ENCODE peak calls at places on chromosomes 16 and 17, in ten cellular contexts. O, E, Z, Y, K, J, M, U, Q and D are unnamed samples.
A peak's percentile ranks its signal among the peaks of the same experiment; 100 is the strongest.

GRCh38 chr16:1278456-1278855 is 22.6 kb downstream of the TPSD1 start:
- DNase-seq in O (no peak), E (no peak), Z (no peak), Y (no peak), K (no peak), J (no peak), M (no peak), U (no peak), Q (no peak), D (peak; percentile 33)

GRCh38 chr17:45311762-45312476 is 4.9 kb downstream of the MAP3K14 start:
- DNase-seq in O (no peak), E (no peak), Z (no peak), Y (peak; percentile 81), K (peak; percentile 59), J (no peak), M (peak; percentile 81), U (peak; percentile 62), Q (peak; percentile 86), D (peak; percentile 85)

GRCh38 chr16:11669380-11670146 is 1.3 kb downstream of the SNN start:
- DNase-seq in O (no peak), E (no peak), Z (no peak), Y (no peak), K (no peak), J (peak; percentile 38), M (peak; percentile 77), U (peak; percentile 60), Q (peak; percentile 63), D (peak; percentile 38)

GRCh38 chr16:78443780-78444422 is 344.4 kb downstream of the WWOX start:
- DNase-seq in O (no peak), E (no peak), Z (no peak), Y (no peak), K (no peak), J (peak; percentile 18), M (no peak), U (no peak), Q (no peak), D (no peak)

GRCh38 chr16:8567355-8568230 is 22.7 kb downstream of the TMEM114 start:
- DNase-seq in O (peak; percentile 54), E (peak; percentile 84), Z (peak; percentile 85), Y (peak; percentile 85), K (peak; percentile 93), J (peak; percentile 91), M (peak; percentile 71), U (peak; percentile 92), Q (peak; percentile 91), D (no peak)

GRCh38 chr17:352421-353212 is at the start of gene RPH3AL:
- DNase-seq in O (no peak), E (no peak), Z (no peak), Y (peak; percentile 94), K (peak; percentile 99), J (peak; percentile 64), M (peak; percentile 87), U (no peak), Q (no peak), D (peak; percentile 81)

GRCh38 chr16:70676571-70677498 is 9.0 kb downstream of the MTSS2 start:
- DNase-seq in O (no peak), E (no peak), Z (no peak), Y (no peak), K (no peak), J (no peak), M (no peak), U (no peak), Q (no peak), D (peak; percentile 7)

GRCh38 chr17:27743288-27743885 is 56.9 kb downstream of the NOS2 start:
- DNase-seq in O (no peak), E (no peak), Z (no peak), Y (peak; percentile 23), K (no peak), J (no peak), M (no peak), U (no peak), Q (no peak), D (no peak)

DNA sequence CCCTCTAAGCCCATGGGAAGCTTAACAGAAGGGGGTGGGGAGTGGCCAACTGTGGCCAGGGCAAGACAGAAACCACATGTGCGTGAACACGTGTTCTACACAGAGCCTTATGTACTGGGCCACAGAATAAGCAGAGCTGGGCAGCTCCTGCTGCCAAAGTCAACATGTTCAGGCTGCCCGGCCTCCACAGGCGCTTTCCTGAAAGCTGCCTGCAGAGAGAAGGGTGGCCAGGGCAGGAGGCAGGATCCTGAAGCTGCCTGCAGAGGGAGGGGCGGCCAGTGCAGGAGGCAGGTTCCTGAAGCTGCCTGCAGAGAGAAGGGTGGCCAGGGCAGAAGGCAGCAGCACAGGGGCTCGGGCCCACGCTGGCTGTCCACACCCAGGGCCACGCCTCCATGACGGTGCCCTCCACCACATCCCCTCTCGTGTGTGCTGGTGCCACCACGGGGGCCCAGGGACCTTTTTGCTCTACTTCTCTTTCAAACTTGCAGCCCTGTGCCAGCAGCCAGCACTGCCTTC is 79.5 kb downstream of the ANKRD11 start:
- DNase-seq in O (peak; percentile 61), E (no peak), Z (no peak), Y (no peak), K (no peak), J (peak; percentile 90), M (peak; percentile 82), U (peak; percentile 94), Q (no peak), D (peak; percentile 70)
- TF ChIP-seq CTCF in O (no peak), E (no peak), Z (no peak), Y (peak; percentile 29), K (no peak), J (peak; percentile 6), M (peak; percentile 24), U (no peak), Q (no peak), D (no peak)

DNA sequence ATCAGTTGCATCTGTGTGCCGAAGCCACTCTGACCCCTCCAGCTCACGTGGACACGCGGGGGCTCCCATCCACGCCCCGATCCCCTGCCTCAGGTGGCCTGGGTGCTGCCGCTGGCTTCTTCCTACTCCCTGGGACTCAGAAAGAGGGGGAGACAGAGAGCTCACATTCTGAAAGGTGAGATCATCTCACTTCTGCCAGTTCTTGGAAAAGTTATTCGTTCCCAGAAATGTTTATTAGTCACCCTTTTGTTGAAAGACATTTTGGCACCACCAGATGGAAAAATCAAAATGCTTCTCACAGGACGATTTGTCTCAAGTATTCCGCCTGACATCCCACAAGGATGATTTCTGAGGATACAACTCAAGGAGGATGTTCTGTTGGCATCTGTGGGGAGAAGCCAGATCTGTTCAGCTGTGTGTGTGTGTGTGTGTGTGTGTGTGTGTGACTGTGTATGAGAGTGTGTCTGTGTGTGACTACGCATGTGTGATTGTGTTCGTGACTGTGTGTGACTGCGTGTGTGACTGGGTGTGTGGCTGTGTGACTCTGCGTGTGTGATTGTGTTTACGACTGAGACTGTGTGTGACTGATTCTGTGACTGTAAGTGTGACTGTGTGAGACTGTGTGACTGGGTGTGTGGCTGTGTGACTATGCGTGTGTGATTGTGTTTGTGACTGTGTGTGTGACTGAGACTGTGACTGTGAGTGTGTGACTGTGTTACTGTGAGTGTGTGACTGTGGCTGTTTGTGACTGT is 207.3 kb downstream of the NTN1 start:
- DNase-seq in O (peak; percentile 80), E (no peak), Z (no peak), Y (no peak), K (no peak), J (peak; percentile 83), M (no peak), U (peak; percentile 71), Q (no peak), D (peak; percentile 43)
- TF ChIP-seq CTCF in O (peak; percentile 6), E (no peak), Z (no peak), Y (no peak), K (no peak), J (no peak), M (no peak), U (peak; percentile 11), Q (no peak), D (no peak)

GRCh38 chr17:67575325-67575724 is 142.4 kb upstream of the NOL11 start:
- DNase-seq in O (no peak), E (no peak), Z (no peak), Y (no peak), K (no peak), J (no peak), M (no peak), U (no peak), Q (no peak), D (peak; percentile 9)
- TF ChIP-seq CTCF in O (no peak), E (no peak), Z (no peak), Y (peak; percentile 44), K (no peak), J (no peak), M (no peak), U (no peak), Q (no peak), D (no peak)

DNA sequence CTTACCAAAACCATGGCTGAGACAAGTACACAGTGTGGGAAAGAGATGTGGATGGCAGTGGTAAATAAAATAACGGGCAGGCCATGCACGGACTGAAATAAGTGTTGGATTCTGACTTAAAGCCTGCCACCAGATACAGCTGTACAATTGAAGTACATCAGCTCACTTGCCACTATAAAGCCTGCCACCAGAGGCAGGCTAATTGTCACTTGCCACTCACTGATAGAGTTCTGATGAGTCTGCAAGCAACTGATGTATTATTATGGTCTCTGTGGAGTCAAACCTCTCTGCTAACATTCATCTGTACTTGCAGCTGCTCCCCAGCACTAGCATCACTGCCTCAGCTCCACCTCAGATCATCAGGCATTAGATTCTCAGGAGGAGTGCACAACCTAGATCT is 93.0 kb downstream of the CYTH1 start:
- DNase-seq in O (no peak), E (no peak), Z (no peak), Y (no peak), K (no peak), J (no peak), M (no peak), U (no peak), Q (peak; percentile 27), D (no peak)
- TF ChIP-seq CTCF in O (no peak), E (no peak), Z (no peak), Y (no peak), K (no peak), J (no peak), M (no peak), U (no peak), Q (peak; percentile 67), D (no peak)

DNA sequence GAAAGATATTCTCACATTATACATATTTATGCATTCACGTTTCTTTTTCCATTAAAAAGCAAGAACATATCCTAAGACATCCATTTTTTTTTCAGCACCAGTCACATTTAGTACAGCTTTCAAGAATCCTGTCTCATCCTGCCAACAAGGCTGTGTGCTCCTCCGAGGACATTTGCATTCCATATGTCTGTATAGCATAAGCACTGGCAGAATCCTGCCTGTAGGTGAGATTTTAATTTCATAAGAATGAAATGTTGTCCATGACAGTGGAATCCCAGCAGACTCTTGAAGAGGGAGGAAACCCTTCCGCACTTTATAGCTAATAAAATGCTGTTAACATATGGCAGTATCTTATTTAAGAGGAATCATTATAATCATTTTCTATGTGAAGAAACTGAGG is 2.9 kb upstream of the PMP22 start:
- DNase-seq in O (no peak), E (no peak), Z (no peak), Y (no peak), K (no peak), J (no peak), M (no peak), U (peak; percentile 28), Q (no peak), D (no peak)
- TF ChIP-seq CTCF in O (no peak), E (no peak), Z (no peak), Y (no peak), K (no peak), J (no peak), M (no peak), U (no peak), Q (no peak), D (no peak)

GRCh38 chr16:75130150-75130771 is 13.7 kb upstream of the LDHD start:
- DNase-seq in O (no peak), E (no peak), Z (no peak), Y (peak; percentile 61), K (no peak), J (no peak), M (no peak), U (no peak), Q (no peak), D (no peak)
- TF ChIP-seq CTCF in O (no peak), E (no peak), Z (no peak), Y (peak; percentile 20), K (peak; percentile 22), J (no peak), M (peak; percentile 12), U (no peak), Q (no peak), D (no peak)